ENCODE peak calls at places on chromosomes 1 and 21, in seven cellular contexts. Q is HepG2, T is ovary, P is SK-N-SH, I is H1, M is suprapubic skin, K is transverse colon. V is an unnamed sample. For H3K36me3, the result is how much of the 10 kb centered on the place peaks cover.

GRCh38 chr1:235908742-235909520 is 42.2 kb upstream of the LYST start:
- DNase-seq in M (no peak), T (no peak), P (no peak), Q (no peak), K (no peak), I (no peak), V (no peak)

GRCh38 chr1:155173478-155174333 is at the start of gene TRIM46:
- DNase-seq in T (no peak), Q (no peak), P (peak), I (no peak), M (peak), K (peak), V (no peak)

GRCh38 chr1:93908394-93909145 is 660 bp downstream of the GCLM start:
- DNase-seq in K (peak), I (no peak), P (no peak), T (peak), M (peak), Q (peak), V (peak)

GRCh38 chr1:197200468-197200899 is 54.0 kb upstream of the ASPM start:
- DNase-seq in T (no peak), P (no peak), Q (no peak), I (no peak), K (no peak), M (no peak), V (peak)

GRCh38 chr1:75722966-75723365 is 1.5 kb upstream of the ACADM start:
- DNase-seq in T (no peak), K (no peak), M (no peak), I (no peak), Q (no peak), P (no peak), V (no peak)

GRCh38 chr1:2130871-2131289 is 63.7 kb downstream of the FAAP20 start:
- DNase-seq in T (no peak), P (no peak), Q (no peak), I (no peak), K (no peak), M (no peak), V (no peak)

GRCh38 chr1:151803164-151803563 is 2.1 kb downstream of the LINGO4 start:
- DNase-seq in M (no peak), T (no peak), P (peak), I (no peak), Q (no peak), K (no peak), V (no peak)

GRCh38 chr1:48943393-48943792 is 166.7 kb upstream of the BEND5 start:
- DNase-seq in M (no peak), Q (no peak), T (no peak), P (no peak), K (no peak), I (no peak), V (no peak)

GRCh38 chr21:17536381-17536780 is 23.5 kb downstream of the CXADR start:
- DNase-seq in P (no peak), K (no peak), Q (no peak), I (no peak), T (no peak), M (no peak), V (no peak)

GRCh38 chr1:69058454-69058853 is 509.3 kb upstream of the LRRC7 start:
- DNase-seq in K (no peak), T (no peak), P (no peak), I (no peak), Q (no peak), M (no peak), V (no peak)

GRCh38 chr1:9436258-9436657 is 103.0 kb upstream of the SLC25A33 start:
- DNase-seq in I (no peak), M (no peak), K (no peak), P (no peak), T (no peak), Q (peak), V (no peak)

GRCh38 chr1:179714159-179714558 is 28.9 kb upstream of the FAM163A start:
- DNase-seq in T (no peak), I (no peak), P (no peak), M (no peak), K (no peak), Q (no peak), V (no peak)

GRCh38 chr21:35475768-35476167 is 426.7 kb upstream of the RUNX1 start:
- DNase-seq in I (no peak), M (no peak), T (no peak), Q (no peak), K (no peak), P (no peak), V (no peak)

GRCh38 chr1:179164494-179164893 is 65.0 kb downstream of the ABL2 start:
- DNase-seq in T (no peak), Q (peak), K (no peak), M (no peak), I (peak), P (no peak), V (no peak)

GRCh38 chr1:33814166-33814565 is 49.7 kb upstream of the HMGB4 start:
- DNase-seq in Q (no peak), I (no peak), M (no peak), P (no peak), T (no peak), K (no peak), V (no peak)

GRCh38 chr1:78854556-78854955 is 152.0 kb downstream of the ADGRL4 start:
- DNase-seq in Q (no peak), M (no peak), P (no peak), K (no peak), T (no peak), I (no peak), V (no peak)

GRCh38 chr1:160645386-160646063 is 1.3 kb downstream of the SLAMF1 start:
- DNase-seq in I (no peak), T (no peak), Q (no peak), P (no peak), M (no peak), K (no peak), V (no peak)
- H3K4me3 ChIP-seq in I (no peak), T (no peak), Q (no peak), P (no peak), M (peak), K (no peak), V (no peak)

GRCh38 chr21:43676391-43676790 is 17.0 kb downstream of the RRP1B start:
- DNase-seq in Q (no peak), T (no peak), M (no peak), K (no peak), I (no peak), P (no peak), V (no peak)
- H3K36me3 ChIP-seq in Q (half or more), T (under half), M (half or more), K (under half), I (under half), P (under half), V (half or more)

GRCh38 chr1:66380452-66381212 is 153.3 kb upstream of the SGIP1 start:
- DNase-seq in M (no peak), K (peak), I (no peak), Q (no peak), T (no peak), P (no peak), V (no peak)
- TF ChIP-seq EP300 in M (no peak), K (no peak), I (no peak), Q (no peak), T (no peak), P (no peak), V (no peak)

GRCh38 chr1:27009601-27010197 is 3.0 kb downstream of the TENT5B start:
- DNase-seq in P (no peak), I (no peak), K (peak), T (no peak), Q (no peak), M (no peak), V (no peak)

GRCh38 chr1:27010226-27010994 is 2.2 kb downstream of the TENT5B start:
- DNase-seq in M (no peak), I (no peak), T (no peak), P (no peak), Q (no peak), K (no peak), V (no peak)

GRCh38 chr1:27015260-27015659 is 2.6 kb upstream of the TENT5B start:
- DNase-seq in T (no peak), K (no peak), I (no peak), Q (no peak), M (no peak), P (no peak), V (no peak)

GRCh38 chr1:27011058-27011764 is 1.4 kb downstream of the TENT5B start:
- DNase-seq in K (peak), I (no peak), T (peak), Q (no peak), M (no peak), P (no peak), V (no peak)

GRCh38 chr1:27011976-27012563 is 580 bp downstream of the TENT5B start:
- DNase-seq in K (no peak), I (no peak), Q (no peak), T (no peak), P (no peak), M (no peak), V (no peak)
- H3K4me3 ChIP-seq in K (peak), I (peak), Q (no peak), T (peak), P (peak), M (peak), V (peak)

DNA sequence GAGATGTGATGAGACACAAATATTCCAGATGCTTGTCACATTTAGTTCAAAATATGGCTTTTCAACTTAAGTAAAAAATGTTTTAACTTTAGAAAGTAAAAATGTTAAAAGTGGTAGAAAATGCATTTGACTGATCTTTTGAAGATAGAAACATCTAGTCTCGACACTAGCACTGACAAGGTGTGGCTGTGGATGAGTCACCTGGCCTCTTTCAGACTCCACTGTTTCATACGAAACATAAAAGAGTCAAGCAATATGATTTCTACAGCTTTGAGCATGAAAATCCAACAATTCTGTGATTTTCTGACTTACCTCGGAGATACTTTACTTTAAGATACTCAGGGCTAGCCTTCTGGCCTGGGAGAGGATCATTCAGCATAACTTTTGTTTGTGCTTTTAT is 47.7 kb downstream of the TTC13 start:
- DNase-seq in M (no peak), Q (no peak), K (no peak), T (no peak), P (no peak), I (no peak), V (no peak)
- H3K36me3 ChIP-seq in M (under half), Q (under half), K (under half), T (under half), P (under half), I (under half), V (under half)

DNA sequence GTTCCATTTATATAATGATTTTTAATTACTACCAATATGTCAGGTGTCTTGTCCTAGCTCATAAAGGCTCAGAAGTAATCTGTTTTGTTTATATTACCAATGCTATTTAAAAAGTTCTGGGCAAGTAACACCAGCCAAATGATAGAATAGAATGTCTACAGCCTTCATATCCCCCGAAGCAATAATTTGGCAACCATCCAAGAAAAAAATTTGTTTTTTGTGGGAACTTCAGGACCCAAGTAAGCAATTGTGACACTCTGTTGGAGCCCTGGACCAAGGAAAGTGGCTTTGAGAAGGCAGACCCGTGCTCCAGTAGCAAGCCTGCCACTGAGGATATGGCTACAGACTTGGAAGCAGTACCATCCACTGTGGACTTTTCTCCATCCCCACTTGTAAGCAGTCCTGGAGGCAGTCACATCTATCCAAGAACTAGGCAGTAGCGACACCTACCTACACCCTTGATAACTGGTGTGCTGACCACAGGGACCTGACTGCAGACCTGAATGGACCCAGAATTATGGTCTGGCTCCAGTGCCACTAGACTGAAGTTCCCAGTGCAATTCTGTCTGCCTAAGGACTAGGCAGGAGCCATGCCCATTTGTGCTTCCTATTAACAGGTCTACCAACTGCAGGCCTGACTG is 870.7 kb upstream of the ADGRL2 start:
- DNase-seq in I (no peak), K (no peak), T (no peak), Q (no peak), M (no peak), P (no peak), V (no peak)
- TF ChIP-seq EP300 in I (no peak), K (no peak), T (no peak), Q (no peak), M (no peak), P (no peak), V (no peak)

GRCh38 chr1:181318858-181319235 is 164.5 kb upstream of the CACNA1E start:
- DNase-seq in I (no peak), K (no peak), Q (no peak), M (no peak), T (no peak), P (no peak), V (no peak)
- H3K4me3 ChIP-seq in I (peak), K (no peak), Q (no peak), M (no peak), T (no peak), P (no peak), V (no peak)

GRCh38 chr1:244970236-244970652 is 105.9 kb upstream of the HNRNPU start:
- DNase-seq in I (no peak), M (peak), K (no peak), T (peak), Q (peak), P (peak), V (peak)
- H3K36me3 ChIP-seq in I (under half), M (under half), K (under half), T (under half), Q (under half), P (under half), V (under half)

GRCh38 chr1:16905112-16905855 is 9.5 kb downstream of the RNU1-2 start:
- DNase-seq in T (peak), M (peak), Q (peak), K (peak), I (no peak), P (no peak), V (no peak)
- TF ChIP-seq EP300 in T (peak), M (no peak), Q (no peak), K (no peak), I (peak), P (no peak), V (no peak)